ENCODE peak calls at places on chromosomes 13 and 19, in ten cellular contexts. V is pancreas, R is brain microvascular endothelial cell, L is GM23248, W is neuronal stem cell, T is GM23338, G is psoas muscle, M is cardiac muscle cell, P is dorsolateral prefrontal cortex, H is heart left ventricle. S is an unnamed sample.
A peak's percentile ranks its signal among the peaks of the same experiment; 100 is the strongest.

GRCh38 chr13:84237181-84237580 is 354.9 kb upstream of the SLITRK1 start:
- DNase-seq in V (no peak), R (no peak), L (no peak), W (no peak), T (no peak), G (no peak), M (no peak), P (no peak), H (no peak), S (no peak)

GRCh38 chr13:110236431-110236830 is 70.5 kb downstream of the COL4A1 start:
- DNase-seq in V (no peak), R (no peak), L (no peak), W (no peak), T (no peak), G (no peak), M (no peak), P (no peak), H (no peak), S (no peak)

GRCh38 chr19:50315773-50316448 is 13.3 kb downstream of the KCNC3 start:
- DNase-seq in V (peak; percentile 21), R (no peak), L (peak; percentile 32), W (no peak), T (peak; percentile 86), G (no peak), M (no peak), P (peak; percentile 58), H (no peak), S (no peak)

GRCh38 chr13:44188257-44188656 is 185.4 kb upstream of the SERP2 start:
- DNase-seq in V (no peak), R (peak; percentile 59), L (peak; percentile 79), W (no peak), T (no peak), G (no peak), M (peak; percentile 16), P (no peak), H (no peak), S (no peak)

GRCh38 chr19:48630289-48631036 is 6.7 kb downstream of the DBP start:
- DNase-seq in V (peak; percentile 76), R (peak; percentile 51), L (peak; percentile 63), W (no peak), T (peak; percentile 88), G (peak; percentile 68), M (peak; percentile 85), P (no peak), H (peak; percentile 90), S (peak; percentile 64)

GRCh38 chr13:71517004-71517403 is 350.0 kb downstream of the DACH1 start:
- DNase-seq in V (no peak), R (peak; percentile 37), L (no peak), W (no peak), T (no peak), G (no peak), M (no peak), P (no peak), H (no peak), S (no peak)

GRCh38 chr13:48443442-48444208 is 30.7 kb upstream of the LPAR6 start:
- DNase-seq in V (no peak), R (no peak), L (no peak), W (no peak), T (no peak), G (no peak), M (peak; percentile 7), P (no peak), H (no peak), S (no peak)

GRCh38 chr13:71865858-71866172 is 1.2 kb downstream of the DACH1 start:
- DNase-seq in V (peak; percentile 75), R (no peak), L (no peak), W (no peak), T (peak; percentile 14), G (no peak), M (peak; percentile 10), P (no peak), H (peak; percentile 69), S (no peak)

GRCh38 chr19:7605490-7606222 is 10.0 kb downstream of the CAMSAP3 start:
- DNase-seq in V (no peak), R (no peak), L (peak; percentile 19), W (no peak), T (peak; percentile 91), G (no peak), M (peak; percentile 38), P (no peak), H (no peak), S (no peak)

GRCh38 chr19:16325161-16325527 is 518 bp downstream of the KLF2 start:
- DNase-seq in V (no peak), R (no peak), L (peak; percentile 63), W (peak; percentile 17), T (peak; percentile 71), G (peak; percentile 66), M (no peak), P (no peak), H (peak; percentile 84), S (no peak)

DNA sequence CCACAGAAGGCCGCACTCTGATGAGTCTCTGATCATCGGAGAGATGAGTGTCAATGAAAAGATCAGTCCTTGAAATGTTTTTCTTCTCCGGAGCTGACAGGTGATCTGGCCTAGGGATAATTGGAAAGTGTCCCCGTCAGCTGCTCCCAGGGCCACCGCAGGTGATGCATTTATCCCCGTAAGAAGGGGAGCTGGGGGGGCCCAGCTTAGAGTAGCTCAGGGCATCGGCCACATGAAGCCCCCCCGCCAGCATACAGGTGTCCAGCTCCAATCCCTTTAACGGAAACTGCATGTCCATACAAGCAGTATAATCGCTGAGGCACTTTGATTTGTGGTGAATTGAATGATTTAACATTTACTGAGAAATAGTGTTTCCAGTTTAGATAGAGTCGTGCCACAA is 27.7 kb downstream of the ATP4B start:
- DNase-seq in V (peak; percentile 16), R (no peak), L (no peak), W (no peak), T (no peak), G (no peak), M (no peak), P (no peak), H (no peak), S (no peak)
- H3K27ac ChIP-seq in V (no peak overlapping the region), R (no peak overlapping the region), L (no peak overlapping the region), W (no peak overlapping the region), T (no peak overlapping the region), G (no peak overlapping the region), M (no peak overlapping the region), P (no peak overlapping the region), H (no peak overlapping the region), S (no peak overlapping the region)

GRCh38 chr13:111629016-111629415 is 308.6 kb downstream of the TEX29 start:
- DNase-seq in V (no peak), R (no peak), L (no peak), W (no peak), T (no peak), G (no peak), M (no peak), P (no peak), H (no peak), S (no peak)
- H3K27ac ChIP-seq in V (no peak overlapping the region), R (no peak overlapping the region), L (no peak overlapping the region), W (no peak overlapping the region), T (no peak overlapping the region), G (no peak overlapping the region), M (no peak overlapping the region), P (no peak overlapping the region), H (no peak overlapping the region), S (no peak overlapping the region)

DNA sequence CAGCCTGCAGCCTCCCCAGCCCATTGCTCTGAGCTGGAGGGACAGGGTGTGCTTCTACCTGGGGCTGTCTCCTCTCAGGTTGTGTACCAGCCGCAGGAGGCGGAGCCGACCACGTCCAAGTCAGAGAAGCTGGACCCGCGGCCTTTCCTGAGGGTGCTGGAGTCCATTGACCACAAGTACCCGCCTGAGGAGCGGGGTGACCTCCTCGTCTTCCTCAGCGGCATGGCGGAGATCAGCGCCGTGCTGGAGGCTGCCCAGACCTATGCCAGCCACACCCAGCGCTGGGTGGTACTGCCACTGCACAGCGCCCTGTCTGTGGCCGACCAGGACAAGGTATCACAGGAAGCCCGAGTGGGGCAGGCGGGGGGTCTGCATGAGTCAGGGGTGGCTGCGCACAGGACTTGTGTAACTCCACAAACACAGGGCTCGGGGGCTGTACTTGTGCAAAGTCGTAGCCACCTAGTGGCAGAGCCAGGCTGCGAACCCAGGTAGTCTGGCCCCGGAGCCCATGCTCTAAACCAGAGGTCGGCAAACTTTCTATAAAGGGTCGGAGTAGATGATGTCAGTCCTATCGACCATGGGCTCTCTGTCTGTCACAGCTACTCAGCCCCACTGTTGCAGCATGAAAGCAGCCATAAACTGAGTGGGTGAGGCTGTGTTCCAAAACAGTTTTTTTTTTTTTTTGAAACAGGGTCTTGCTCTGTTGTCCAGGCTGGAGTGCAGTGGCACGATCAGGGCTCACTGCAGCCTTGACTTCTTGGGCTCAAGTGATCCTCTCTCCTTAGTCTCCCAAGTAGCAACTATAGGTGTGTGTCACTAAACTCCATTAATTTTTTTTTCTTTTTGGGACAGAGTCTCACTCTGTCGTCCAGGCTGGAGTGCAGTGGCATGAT is 8.9 kb downstream of the DHX34 start:
- DNase-seq in V (no peak), R (peak; percentile 7), L (no peak), W (no peak), T (peak; percentile 79), G (no peak), M (no peak), P (no peak), H (no peak), S (no peak)
- H3K27ac ChIP-seq in V (no peak overlapping the region), R (no peak overlapping the region), L (no peak overlapping the region), W (no peak overlapping the region), T (no peak overlapping the region), G (no peak overlapping the region), M (no peak overlapping the region), P (no peak overlapping the region), H (no peak overlapping the region), S (no peak overlapping the region)

GRCh38 chr19:18646535-18647370 is 9.9 kb downstream of the KLHL26 start:
- DNase-seq in V (peak; percentile 42), R (no peak), L (no peak), W (no peak), T (no peak), G (no peak), M (no peak), P (no peak), H (no peak), S (no peak)

GRCh38 chr19:18649371-18650047 is 12.7 kb downstream of the KLHL26 start:
- DNase-seq in V (no peak), R (peak; percentile 51), L (peak; percentile 52), W (no peak), T (no peak), G (peak; percentile 77), M (peak; percentile 55), P (peak; percentile 70), H (peak; percentile 86), S (peak; percentile 81)

GRCh38 chr19:18647371-18647767 is 10.5 kb downstream of the KLHL26 start:
- DNase-seq in V (no peak), R (no peak), L (no peak), W (no peak), T (no peak), G (no peak), M (no peak), P (no peak), H (no peak), S (no peak)

GRCh38 chr19:18648971-18649310 is 12.1 kb downstream of the KLHL26 start:
- DNase-seq in V (peak; percentile 32), R (peak; percentile 48), L (no peak), W (no peak), T (no peak), G (peak; percentile 61), M (peak; percentile 16), P (no peak), H (no peak), S (peak; percentile 74)

DNA sequence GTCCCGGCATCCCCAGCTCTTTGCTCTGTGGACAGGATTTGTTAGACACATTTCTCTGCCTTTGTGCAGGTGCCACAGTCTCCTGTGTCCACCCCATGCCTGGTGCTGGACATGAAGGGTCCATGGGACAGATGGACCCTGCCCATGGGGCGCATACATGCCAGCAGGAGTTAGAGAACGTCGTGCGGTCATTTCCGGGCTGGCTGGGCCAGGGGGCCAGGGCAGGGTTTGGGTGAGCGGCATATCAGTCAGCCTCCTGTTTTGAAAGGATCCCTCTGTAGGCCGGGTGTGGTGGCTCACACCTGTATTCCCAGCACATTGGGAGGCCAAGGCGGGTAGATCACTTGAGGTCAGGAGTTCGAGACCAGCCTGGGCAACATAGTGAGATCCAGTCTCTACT is 11.0 kb downstream of the KLHL26 start:
- DNase-seq in V (no peak), R (no peak), L (no peak), W (no peak), T (no peak), G (no peak), M (no peak), P (no peak), H (no peak), S (no peak)
- H3K27ac ChIP-seq in V (no peak overlapping the region), R (no peak overlapping the region), L (no peak overlapping the region), W (no peak overlapping the region), T (no peak overlapping the region), G (peak overlapping the region; percentile 81), M (no peak overlapping the region), P (no peak overlapping the region), H (peak overlapping the region; percentile 79), S (peak overlapping the region; percentile 81)

S was measured in gastrocnemius medialis.